ENCODE peak calls at places on chromosomes 2 and 18, in eight cellular contexts. W, O, D, T, V, H, G and R are unnamed samples.

GRCh38 chr2:51813245-51813644 is 781.3 kb upstream of the NRXN1 start:
- DNase-seq in V (no peak), H (no peak), D (no peak), T (no peak), G (no peak), O (no peak), W (no peak), R (no peak)

GRCh38 chr18:76977108-76977621 is 154.8 kb downstream of the ZNF236 start:
- DNase-seq in D (no peak), H (no peak), W (peak), G (no peak), V (no peak), O (no peak), T (no peak), R (peak)

GRCh38 chr2:20666364-20667150 is at the start of gene GDF7:
- DNase-seq in V (no peak), D (no peak), O (no peak), W (peak), T (no peak), G (peak), H (peak), R (no peak)

GRCh38 chr2:37672104-37672869 is 845 bp upstream of the CDC42EP3 start:
- DNase-seq in H (peak), W (peak), D (peak), T (peak), G (peak), O (no peak), V (peak), R (peak)

GRCh38 chr18:37483221-37483971 is 82.2 kb downstream of the CELF4 start:
- DNase-seq in G (no peak), T (no peak), D (no peak), W (no peak), H (no peak), O (no peak), V (no peak), R (no peak)

GRCh38 chr2:130336877-130337734 is 5.6 kb upstream of the IMP4 start:
- DNase-seq in D (peak), V (peak), H (peak), W (peak), O (peak), G (peak), T (peak), R (peak)

GRCh38 chr2:222738759-222739292 is 67.4 kb downstream of the MOGAT1 start:
- DNase-seq in T (no peak), G (no peak), O (no peak), H (no peak), W (no peak), V (no peak), D (no peak), R (no peak)

GRCh38 chr2:70935468-70936164 is at the start of gene ATP6V1B1:
- DNase-seq in O (peak), W (no peak), D (no peak), T (peak), V (no peak), H (no peak), G (no peak), R (peak)

GRCh38 chr2:105744909-105745853 is at the start of gene NCK2:
- DNase-seq in O (no peak), D (no peak), H (peak), V (peak), T (no peak), W (peak), G (peak), R (peak)

GRCh38 chr2:105747254-105747909 is 2.7 kb downstream of the NCK2 start:
- DNase-seq in V (no peak), H (no peak), D (no peak), G (no peak), W (no peak), O (no peak), T (no peak), R (no peak)

GRCh38 chr2:105741617-105742016 is 3.1 kb upstream of the NCK2 start:
- DNase-seq in O (no peak), D (no peak), W (no peak), H (no peak), T (no peak), G (no peak), V (no peak), R (no peak)

GRCh38 chr2:105746177-105747080 is 1.7 kb downstream of the NCK2 start:
- DNase-seq in D (peak), O (no peak), T (peak), G (peak), W (peak), V (no peak), H (peak), R (peak)

DNA sequence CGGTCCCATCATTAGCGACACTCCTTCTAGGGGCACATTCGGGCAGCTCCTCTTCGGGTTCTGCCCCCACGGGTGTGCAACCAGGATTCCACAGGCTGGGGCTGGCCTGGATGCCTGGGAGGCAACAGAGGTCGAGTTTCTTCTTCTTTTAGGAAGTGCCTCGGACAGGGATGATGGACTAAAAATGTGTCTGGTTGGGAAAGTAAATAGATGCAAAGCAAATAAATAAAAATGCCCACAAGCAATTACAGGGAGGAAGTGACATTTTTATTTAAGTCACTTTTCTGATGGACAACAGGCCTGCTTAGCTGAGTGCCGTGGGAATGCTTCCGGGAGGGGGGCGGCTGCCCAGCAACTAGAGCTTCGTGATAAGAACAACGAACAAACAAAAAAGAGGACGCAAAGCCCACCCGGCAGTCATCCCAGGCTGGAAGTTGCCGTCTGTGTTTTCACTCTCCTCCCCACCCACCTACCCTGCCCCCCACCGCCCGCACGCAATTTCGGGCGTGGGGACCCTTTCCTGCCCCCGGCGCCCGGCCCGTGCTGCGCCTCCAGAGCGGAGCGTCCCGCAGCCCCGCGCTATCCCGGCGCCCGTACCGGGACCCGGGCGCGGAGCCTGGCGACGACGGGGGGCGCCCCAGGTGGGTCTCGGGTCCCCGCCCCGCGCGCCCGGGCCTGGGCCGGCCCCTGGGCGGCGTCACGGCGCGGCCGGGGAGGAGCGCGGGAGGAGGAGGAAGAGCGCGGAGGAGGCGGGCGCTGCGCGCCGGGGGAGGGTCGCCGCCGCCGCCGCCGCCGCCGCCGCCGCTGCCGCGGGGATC is 412 bp upstream of the NCK2 start:
- DNase-seq in O (no peak), W (peak), H (peak), G (peak), D (peak), T (peak), V (peak), R (peak)
- TF ChIP-seq CTCF in O (no peak), W (no peak), H (peak), G (no peak), D (no peak), T (no peak), V (no peak), R (no peak)

GRCh38 chr2:176079851-176080539 is 3.8 kb downstream of the EVX2 start:
- DNase-seq in H (peak), W (peak), D (no peak), T (no peak), V (peak), O (no peak), G (peak), R (no peak)
- H3K4me3 ChIP-seq in H (no peak), W (no peak), D (no peak), T (peak), V (peak), O (peak), G (peak), R (peak)

DNA sequence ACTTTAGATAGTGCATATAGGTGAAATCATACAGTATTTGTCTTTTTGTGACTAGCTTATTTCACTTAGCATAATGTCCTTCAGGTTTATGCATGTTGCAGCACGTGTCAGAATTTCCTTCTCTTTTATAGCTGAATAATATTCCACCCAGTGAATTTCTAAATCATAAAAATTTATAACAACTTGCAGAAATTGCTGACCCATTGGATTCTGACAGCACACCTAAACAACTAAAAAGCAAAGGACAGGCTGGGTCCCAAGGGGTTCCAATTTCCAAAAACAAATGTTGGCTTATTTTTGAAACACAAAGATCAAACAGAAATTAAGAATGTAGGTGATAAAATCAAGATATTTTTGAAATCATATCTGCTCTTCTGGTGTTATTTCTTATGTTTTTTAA is 86.5 kb upstream of the ACKR3 start:
- DNase-seq in D (no peak), O (no peak), V (no peak), T (no peak), H (no peak), W (no peak), G (no peak), R (no peak)
- H3K27ac ChIP-seq in D (no peak), O (no peak), V (no peak), T (no peak), H (no peak), W (no peak), G (no peak), R (no peak)

GRCh38 chr2:31366733-31367132 is 47.8 kb downstream of the XDH start:
- DNase-seq in H (no peak), O (peak), G (no peak), W (no peak), T (no peak), V (no peak), D (no peak), R (no peak)
- TF ChIP-seq CTCF in H (no peak), O (no peak), G (no peak), W (no peak), T (no peak), V (no peak), D (no peak), R (no peak)